ENCODE peak calls at places on chromosomes 13 and 19, in six cellular contexts. One of them, this sample, is unnamed.

GRCh38 chr13:66405908-66406802 is 824.0 kb downstream of the PCDH9 start:
- DNase-seq in astrocyte of the spinal cord: peak; percentile 86
- DNase-seq in neural crest cell: no peak
- DNase-seq in left ventricle myocardium inferior: no peak
- DNase-seq in esophagus squamous epithelium: no peak
- DNase-seq in progenitor cell of endocrine pancreas: no peak
- DNase-seq in this sample: no peak

GRCh38 chr19:5292843-5293606 is 47.6 kb downstream of the PTPRS start:
- DNase-seq in astrocyte of the spinal cord: peak; percentile 68
- DNase-seq in neural crest cell: peak; percentile 63
- DNase-seq in left ventricle myocardium inferior: peak; percentile 64
- DNase-seq in esophagus squamous epithelium: no peak
- DNase-seq in progenitor cell of endocrine pancreas: peak; percentile 51
- DNase-seq in this sample: peak; percentile 68

GRCh38 chr13:43325636-43326035 is 302.2 kb downstream of the DNAJC15 start:
- DNase-seq in astrocyte of the spinal cord: no peak
- DNase-seq in neural crest cell: no peak
- DNase-seq in left ventricle myocardium inferior: no peak
- DNase-seq in esophagus squamous epithelium: no peak
- DNase-seq in progenitor cell of endocrine pancreas: no peak
- DNase-seq in this sample: no peak

GRCh38 chr13:32585625-32586021 is 629 bp upstream of the PDS5B start:
- DNase-seq in astrocyte of the spinal cord: no peak
- DNase-seq in neural crest cell: peak; percentile 2
- DNase-seq in left ventricle myocardium inferior: no peak
- DNase-seq in esophagus squamous epithelium: no peak
- DNase-seq in progenitor cell of endocrine pancreas: no peak
- DNase-seq in this sample: no peak

GRCh38 chr19:35355851-35356460 is 2.3 kb upstream of the FFAR3 start:
- DNase-seq in astrocyte of the spinal cord: no peak
- DNase-seq in neural crest cell: no peak
- DNase-seq in left ventricle myocardium inferior: no peak
- DNase-seq in esophagus squamous epithelium: no peak
- DNase-seq in progenitor cell of endocrine pancreas: no peak
- DNase-seq in this sample: no peak

GRCh38 chr19:32901504-32902161 is 32.1 kb upstream of the SLC7A9 start:
- DNase-seq in astrocyte of the spinal cord: no peak
- DNase-seq in neural crest cell: no peak
- DNase-seq in left ventricle myocardium inferior: no peak
- DNase-seq in esophagus squamous epithelium: no peak
- DNase-seq in progenitor cell of endocrine pancreas: no peak
- DNase-seq in this sample: no peak

GRCh38 chr19:38290631-38291147 is 13.4 kb upstream of the C19orf33 start:
- DNase-seq in astrocyte of the spinal cord: peak; percentile 85
- DNase-seq in neural crest cell: no peak
- DNase-seq in left ventricle myocardium inferior: no peak
- DNase-seq in esophagus squamous epithelium: no peak
- DNase-seq in progenitor cell of endocrine pancreas: no peak
- DNase-seq in this sample: peak; percentile 67

GRCh38 chr19:35135389-35135909 is 590 bp upstream of the LGI4 start:
- DNase-seq in astrocyte of the spinal cord: peak; percentile 44
- DNase-seq in neural crest cell: peak; percentile 94
- DNase-seq in left ventricle myocardium inferior: peak; percentile 84
- DNase-seq in esophagus squamous epithelium: no peak
- DNase-seq in progenitor cell of endocrine pancreas: peak; percentile 79
- DNase-seq in this sample: no peak

GRCh38 chr19:35220315-35220921 is 8.1 kb downstream of the FAM187B start:
- DNase-seq in astrocyte of the spinal cord: no peak
- DNase-seq in neural crest cell: no peak
- DNase-seq in left ventricle myocardium inferior: no peak
- DNase-seq in esophagus squamous epithelium: no peak
- DNase-seq in progenitor cell of endocrine pancreas: no peak
- DNase-seq in this sample: no peak

GRCh38 chr13:80173224-80173623 is 167.7 kb downstream of the SPRY2 start:
- DNase-seq in astrocyte of the spinal cord: no peak
- DNase-seq in neural crest cell: no peak
- DNase-seq in left ventricle myocardium inferior: no peak
- DNase-seq in esophagus squamous epithelium: no peak
- DNase-seq in progenitor cell of endocrine pancreas: no peak
- DNase-seq in this sample: no peak

GRCh38 chr19:49506575-49507105 is 5.8 kb upstream of the FCGRT start:
- DNase-seq in astrocyte of the spinal cord: no peak
- DNase-seq in neural crest cell: peak; percentile 58
- DNase-seq in left ventricle myocardium inferior: peak; percentile 43
- DNase-seq in esophagus squamous epithelium: no peak
- DNase-seq in progenitor cell of endocrine pancreas: no peak
- DNase-seq in this sample: no peak

GRCh38 chr19:10260141-10260584 is 8.1 kb downstream of the MRPL4 start:
- DNase-seq in astrocyte of the spinal cord: no peak
- DNase-seq in neural crest cell: no peak
- DNase-seq in left ventricle myocardium inferior: no peak
- DNase-seq in esophagus squamous epithelium: no peak
- DNase-seq in progenitor cell of endocrine pancreas: no peak
- DNase-seq in this sample: no peak

GRCh38 chr13:46374710-46375109 is 12.3 kb downstream of the RUBCNL start:
- DNase-seq in astrocyte of the spinal cord: no peak
- DNase-seq in neural crest cell: no peak
- DNase-seq in left ventricle myocardium inferior: no peak
- DNase-seq in esophagus squamous epithelium: no peak
- DNase-seq in progenitor cell of endocrine pancreas: no peak
- DNase-seq in this sample: no peak

GRCh38 chr19:18396471-18397241 is 766 bp downstream of the LRRC25 start:
- DNase-seq in astrocyte of the spinal cord: no peak
- DNase-seq in neural crest cell: no peak
- DNase-seq in left ventricle myocardium inferior: no peak
- DNase-seq in esophagus squamous epithelium: no peak
- DNase-seq in progenitor cell of endocrine pancreas: no peak
- DNase-seq in this sample: no peak

GRCh38 chr19:43501661-43502418 is 2.7 kb downstream of the PHLDB3 start:
- DNase-seq in astrocyte of the spinal cord: no peak
- DNase-seq in neural crest cell: no peak
- DNase-seq in left ventricle myocardium inferior: no peak
- DNase-seq in esophagus squamous epithelium: no peak
- DNase-seq in progenitor cell of endocrine pancreas: no peak
- DNase-seq in this sample: no peak

GRCh38 chr13:99982741-99983400 is 1.3 kb downstream of the ZIC2 start:
- DNase-seq in astrocyte of the spinal cord: no peak
- DNase-seq in neural crest cell: no peak
- DNase-seq in left ventricle myocardium inferior: no peak
- DNase-seq in esophagus squamous epithelium: no peak
- DNase-seq in progenitor cell of endocrine pancreas: no peak
- DNase-seq in this sample: no peak

GRCh38 chr19:53328967-53329366 is 4.6 kb upstream of the ZNF845 start:
- DNase-seq in astrocyte of the spinal cord: peak; percentile 3
- DNase-seq in neural crest cell: no peak
- DNase-seq in left ventricle myocardium inferior: peak; percentile 70
- DNase-seq in esophagus squamous epithelium: no peak
- DNase-seq in progenitor cell of endocrine pancreas: no peak
- DNase-seq in this sample: no peak

GRCh38 chr13:112053744-112054615 is 13.0 kb upstream of the SOX1 start:
- DNase-seq in astrocyte of the spinal cord: no peak
- DNase-seq in neural crest cell: no peak
- DNase-seq in left ventricle myocardium inferior: no peak
- DNase-seq in esophagus squamous epithelium: no peak
- DNase-seq in progenitor cell of endocrine pancreas: no peak
- DNase-seq in this sample: no peak

GRCh38 chr19:8500158-8500557 is 2.3 kb downstream of the PRAM1 start:
- DNase-seq in astrocyte of the spinal cord: no peak
- DNase-seq in neural crest cell: no peak
- DNase-seq in left ventricle myocardium inferior: no peak
- DNase-seq in esophagus squamous epithelium: no peak
- DNase-seq in progenitor cell of endocrine pancreas: no peak
- DNase-seq in this sample: no peak

GRCh38 chr13:111909501-111909900 is 157.4 kb upstream of the SOX1 start:
- DNase-seq in astrocyte of the spinal cord: no peak
- DNase-seq in neural crest cell: no peak
- DNase-seq in left ventricle myocardium inferior: no peak
- DNase-seq in esophagus squamous epithelium: no peak
- DNase-seq in progenitor cell of endocrine pancreas: no peak
- DNase-seq in this sample: no peak

GRCh38 chr13:45889582-45890243 is 38.2 kb upstream of the SIAH3 start:
- DNase-seq in astrocyte of the spinal cord: no peak
- DNase-seq in neural crest cell: no peak
- DNase-seq in left ventricle myocardium inferior: no peak
- DNase-seq in esophagus squamous epithelium: no peak
- DNase-seq in progenitor cell of endocrine pancreas: no peak
- DNase-seq in this sample: no peak

GRCh38 chr13:32150794-32151193 is 119.2 kb downstream of the FRY start:
- DNase-seq in astrocyte of the spinal cord: peak; percentile 78
- DNase-seq in neural crest cell: no peak
- DNase-seq in left ventricle myocardium inferior: peak; percentile 78
- DNase-seq in esophagus squamous epithelium: no peak
- DNase-seq in progenitor cell of endocrine pancreas: no peak
- DNase-seq in this sample: peak; percentile 43

GRCh38 chr19:42313096-42313839 is at the start of gene TMEM145:
- DNase-seq in astrocyte of the spinal cord: no peak
- DNase-seq in neural crest cell: peak; percentile 49
- DNase-seq in left ventricle myocardium inferior: no peak
- DNase-seq in esophagus squamous epithelium: no peak
- DNase-seq in progenitor cell of endocrine pancreas: peak; percentile 45
- DNase-seq in this sample: no peak

GRCh38 chr13:99626461-99627082 is 125.3 kb downstream of the TM9SF2 start:
- DNase-seq in astrocyte of the spinal cord: peak; percentile 54
- DNase-seq in neural crest cell: no peak
- DNase-seq in left ventricle myocardium inferior: no peak
- DNase-seq in esophagus squamous epithelium: no peak
- DNase-seq in progenitor cell of endocrine pancreas: no peak
- DNase-seq in this sample: no peak

GRCh38 chr13:76286178-76286577 is 600.0 kb downstream of the KCTD12 start:
- DNase-seq in astrocyte of the spinal cord: peak; percentile 78
- DNase-seq in neural crest cell: no peak
- DNase-seq in left ventricle myocardium inferior: no peak
- DNase-seq in esophagus squamous epithelium: no peak
- DNase-seq in progenitor cell of endocrine pancreas: no peak
- DNase-seq in this sample: peak; percentile 40

GRCh38 chr13:67549331-67549730 is 319.2 kb upstream of the PCDH9 start:
- DNase-seq in astrocyte of the spinal cord: peak; percentile 95
- DNase-seq in neural crest cell: no peak
- DNase-seq in left ventricle myocardium inferior: no peak
- DNase-seq in esophagus squamous epithelium: no peak
- DNase-seq in progenitor cell of endocrine pancreas: no peak
- DNase-seq in this sample: no peak

GRCh38 chr19:41995959-41996797 is 2.1 kb upstream of the ATP1A3 start:
- DNase-seq in astrocyte of the spinal cord: no peak
- DNase-seq in neural crest cell: peak; percentile 49
- DNase-seq in left ventricle myocardium inferior: no peak
- DNase-seq in esophagus squamous epithelium: no peak
- DNase-seq in progenitor cell of endocrine pancreas: no peak
- DNase-seq in this sample: no peak

GRCh38 chr19:47503823-47504145 is 11.1 kb downstream of the NAPA start:
- DNase-seq in astrocyte of the spinal cord: no peak
- DNase-seq in neural crest cell: no peak
- DNase-seq in left ventricle myocardium inferior: no peak
- DNase-seq in esophagus squamous epithelium: no peak
- DNase-seq in progenitor cell of endocrine pancreas: no peak
- DNase-seq in this sample: no peak
- TF ChIP-seq CTCF in astrocyte of the spinal cord: no peak
- TF ChIP-seq CTCF in neural crest cell: no peak
- TF ChIP-seq CTCF in left ventricle myocardium inferior: no peak
- TF ChIP-seq CTCF in esophagus squamous epithelium: no peak
- TF ChIP-seq CTCF in progenitor cell of endocrine pancreas: no peak
- TF ChIP-seq CTCF in this sample: no peak

GRCh38 chr13:25980255-25980654 is 71.6 kb downstream of the SHISA2 start:
- DNase-seq in astrocyte of the spinal cord: no peak
- DNase-seq in neural crest cell: no peak
- DNase-seq in left ventricle myocardium inferior: no peak
- DNase-seq in esophagus squamous epithelium: no peak
- DNase-seq in progenitor cell of endocrine pancreas: no peak
- DNase-seq in this sample: no peak
- TF ChIP-seq CTCF in astrocyte of the spinal cord: peak; percentile 51
- TF ChIP-seq CTCF in neural crest cell: peak; percentile 51
- TF ChIP-seq CTCF in left ventricle myocardium inferior: peak; percentile 43
- TF ChIP-seq CTCF in esophagus squamous epithelium: peak; percentile 7
- TF ChIP-seq CTCF in progenitor cell of endocrine pancreas: peak; percentile 27
- TF ChIP-seq CTCF in this sample: peak; percentile 10

DNA sequence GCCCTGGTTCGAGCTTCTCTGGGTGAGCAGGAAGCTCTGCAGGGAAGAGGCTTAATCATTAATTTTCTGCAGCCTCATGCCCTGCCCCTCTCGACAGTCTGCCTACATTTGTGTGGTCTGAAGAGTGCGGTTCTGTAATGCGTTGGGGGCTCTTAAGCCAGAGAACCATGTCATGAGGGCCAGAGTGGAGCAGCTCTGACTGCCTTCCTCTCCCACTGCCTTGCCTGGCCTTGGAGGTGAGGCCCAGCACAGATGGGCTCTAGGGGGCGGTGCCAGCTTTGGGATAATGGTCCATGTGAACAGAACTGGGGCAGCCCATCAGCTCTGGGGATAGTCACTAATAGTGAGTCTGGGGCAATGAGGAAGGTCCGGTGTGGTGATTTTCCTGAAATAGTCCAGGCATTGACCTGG is 5.7 kb downstream of the FGF9 start:
- DNase-seq in astrocyte of the spinal cord: no peak
- DNase-seq in neural crest cell: no peak
- DNase-seq in left ventricle myocardium inferior: no peak
- DNase-seq in esophagus squamous epithelium: no peak
- DNase-seq in progenitor cell of endocrine pancreas: no peak
- DNase-seq in this sample: no peak
- TF ChIP-seq CTCF in astrocyte of the spinal cord: peak; percentile 16
- TF ChIP-seq CTCF in neural crest cell: no peak
- TF ChIP-seq CTCF in left ventricle myocardium inferior: peak; percentile 24
- TF ChIP-seq CTCF in esophagus squamous epithelium: no peak
- TF ChIP-seq CTCF in progenitor cell of endocrine pancreas: peak; percentile 31
- TF ChIP-seq CTCF in this sample: no peak

GRCh38 chr13:49216334-49216733 is 3.8 kb upstream of the MLNR start:
- DNase-seq in astrocyte of the spinal cord: no peak
- DNase-seq in neural crest cell: no peak
- DNase-seq in left ventricle myocardium inferior: no peak
- DNase-seq in esophagus squamous epithelium: no peak
- DNase-seq in progenitor cell of endocrine pancreas: no peak
- DNase-seq in this sample: no peak

GRCh38 chr13:49217962-49218492 is 2.1 kb upstream of the MLNR start:
- DNase-seq in astrocyte of the spinal cord: no peak
- DNase-seq in neural crest cell: no peak
- DNase-seq in left ventricle myocardium inferior: no peak
- DNase-seq in esophagus squamous epithelium: no peak
- DNase-seq in progenitor cell of endocrine pancreas: no peak
- DNase-seq in this sample: no peak

GRCh38 chr13:49213539-49213938 is 6.6 kb upstream of the MLNR start:
- DNase-seq in astrocyte of the spinal cord: no peak
- DNase-seq in neural crest cell: no peak
- DNase-seq in left ventricle myocardium inferior: no peak
- DNase-seq in esophagus squamous epithelium: no peak
- DNase-seq in progenitor cell of endocrine pancreas: no peak
- DNase-seq in this sample: no peak

GRCh38 chr13:49213997-49214916 is 5.9 kb upstream of the MLNR start:
- DNase-seq in astrocyte of the spinal cord: peak; percentile 2
- DNase-seq in neural crest cell: no peak
- DNase-seq in left ventricle myocardium inferior: no peak
- DNase-seq in esophagus squamous epithelium: no peak
- DNase-seq in progenitor cell of endocrine pancreas: no peak
- DNase-seq in this sample: no peak

DNA sequence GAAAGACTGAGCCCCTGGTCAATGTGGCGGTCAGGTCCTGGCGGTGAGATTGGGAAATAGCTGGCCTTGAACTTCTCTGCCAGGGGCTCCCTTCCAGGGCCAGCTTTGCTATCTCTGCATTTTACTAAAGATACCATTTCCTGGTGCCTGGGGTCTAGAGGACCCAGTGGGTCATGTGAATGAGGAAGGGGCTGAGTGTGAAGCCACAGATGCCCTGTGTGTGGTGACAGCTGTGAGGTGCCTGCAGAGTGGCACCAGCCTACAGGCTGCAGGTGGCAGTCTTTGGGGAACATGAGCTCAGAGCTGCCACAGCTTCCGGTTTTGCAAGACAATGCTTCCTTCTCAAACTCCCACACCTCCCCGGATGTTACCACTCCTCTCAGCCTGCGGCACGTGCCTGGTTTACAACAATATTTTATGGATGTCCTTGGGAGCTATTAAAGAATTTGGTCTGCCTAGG is 5.2 kb upstream of the MLNR start:
- DNase-seq in astrocyte of the spinal cord: no peak
- DNase-seq in neural crest cell: no peak
- DNase-seq in left ventricle myocardium inferior: no peak
- DNase-seq in esophagus squamous epithelium: no peak
- DNase-seq in progenitor cell of endocrine pancreas: no peak
- DNase-seq in this sample: no peak
- TF ChIP-seq CTCF in astrocyte of the spinal cord: no peak
- TF ChIP-seq CTCF in neural crest cell: no peak
- TF ChIP-seq CTCF in left ventricle myocardium inferior: no peak
- TF ChIP-seq CTCF in esophagus squamous epithelium: peak; percentile 12
- TF ChIP-seq CTCF in progenitor cell of endocrine pancreas: no peak
- TF ChIP-seq CTCF in this sample: no peak

This sample was measured in AG09319.